ENCODE peak calls at places on chromosomes 13 and 19, in seven cellular contexts. N, M, R, P, W, H and G are unnamed samples.

GRCh38 chr19:49672131-49672919 is 4.7 kb upstream of the PRMT1 start:
- DNase-seq in M (peak), W (peak), H (peak), R (peak), P (peak), N (peak), G (peak)

GRCh38 chr19:55319786-55320185 is 5.4 kb downstream of the TMEM150B start:
- DNase-seq in N (peak), R (peak), P (no peak), H (no peak), W (no peak), M (no peak), G (no peak)

GRCh38 chr13:95155093-95155492 is 146.2 kb downstream of the ABCC4 start:
- DNase-seq in M (no peak), P (no peak), R (no peak), W (no peak), N (no peak), H (no peak), G (no peak)

GRCh38 chr19:2326699-2327360 is 1.6 kb downstream of the LSM7 start:
- DNase-seq in H (no peak), N (no peak), P (no peak), W (no peak), M (no peak), R (no peak), G (no peak)

GRCh38 chr19:6731822-6732221 is 5.6 kb downstream of the GPR108 start:
- DNase-seq in R (peak), W (no peak), P (peak), N (no peak), M (no peak), H (no peak), G (no peak)

GRCh38 chr13:97849305-97849704 is 104.2 kb upstream of the IPO5 start:
- DNase-seq in M (peak), P (no peak), W (no peak), R (no peak), H (peak), N (peak), G (peak)

GRCh38 chr19:10085641-10086031 is 481 bp upstream of the SHFL start:
- DNase-seq in N (no peak), P (no peak), R (no peak), M (no peak), H (no peak), W (no peak), G (no peak)

GRCh38 chr19:28150129-28150528 is 1062.8 kb downstream of the UQCRFS1 start:
- DNase-seq in R (no peak), W (no peak), N (no peak), M (no peak), P (no peak), H (no peak), G (no peak)

GRCh38 chr13:95355491-95355890 is 54.2 kb upstream of the ABCC4 start:
- DNase-seq in N (peak), P (no peak), R (no peak), H (no peak), W (no peak), M (no peak), G (no peak)

GRCh38 chr19:43820098-43820860 is 6.8 kb upstream of the ZNF283 start:
- DNase-seq in N (no peak), H (no peak), W (no peak), R (peak), M (no peak), P (no peak), G (peak)

GRCh38 chr19:45746866-45747265 is 13.6 kb downstream of the MEIOSIN start:
- DNase-seq in P (no peak), N (no peak), W (no peak), M (no peak), H (no peak), R (no peak), G (no peak)

GRCh38 chr13:77429320-77430142 is 102.6 kb upstream of the MYCBP2 start:
- DNase-seq in P (no peak), W (no peak), R (no peak), N (no peak), H (peak), M (peak), G (no peak)

GRCh38 chr19:56120371-56121179 is 520 bp downstream of the ZNF787 start:
- DNase-seq in N (peak), W (peak), R (peak), P (peak), H (peak), M (peak), G (peak)

GRCh38 chr19:46404039-46404883 is 9.1 kb downstream of the CCDC8 start:
- DNase-seq in W (peak), H (no peak), M (no peak), R (peak), P (peak), N (peak), G (no peak)

GRCh38 chr13:40442826-40443225 is 223.6 kb downstream of the FOXO1 start:
- DNase-seq in M (no peak), W (no peak), P (no peak), R (no peak), H (no peak), N (no peak), G (no peak)

GRCh38 chr19:53772943-53773342 is 51.2 kb downstream of the NLRP12 start:
- DNase-seq in P (no peak), M (peak), R (no peak), H (peak), W (peak), N (peak), G (peak)

GRCh38 chr19:21483589-21484170 is 21.7 kb upstream of the ZNF429 start:
- DNase-seq in R (peak), P (no peak), H (peak), N (peak), W (peak), M (no peak), G (peak)

GRCh38 chr19:33047422-33047821 is 17.3 kb downstream of the RHPN2 start:
- DNase-seq in R (peak), N (no peak), P (no peak), H (no peak), W (no peak), M (no peak), G (no peak)

GRCh38 chr13:80379245-80379644 is 38.3 kb upstream of the SPRY2 start:
- DNase-seq in P (no peak), M (no peak), R (no peak), W (no peak), N (peak), H (no peak), G (no peak)

GRCh38 chr19:40896418-40896796 is 14.4 kb upstream of the CYP2A7 start:
- DNase-seq in N (no peak), M (no peak), R (no peak), P (no peak), H (no peak), W (no peak), G (no peak)

GRCh38 chr13:99173606-99174005 is 27.0 kb upstream of the UBAC2 start:
- DNase-seq in M (no peak), R (no peak), N (no peak), H (no peak), W (no peak), P (no peak), G (no peak)

GRCh38 chr19:47221890-47222289 is 9.1 kb downstream of the BBC3 start:
- DNase-seq in N (no peak), W (no peak), R (no peak), M (no peak), H (no peak), P (no peak), G (no peak)

GRCh38 chr19:38701455-38702063 is 42.7 kb downstream of the CAPN12 start:
- DNase-seq in M (no peak), P (peak), W (no peak), N (no peak), H (no peak), R (no peak), G (no peak)

GRCh38 chr19:51368366-51369282 is at the start of gene CLDND2:
- DNase-seq in H (no peak), M (no peak), P (no peak), W (no peak), N (peak), R (no peak), G (no peak)

GRCh38 chr19:29831041-29831548 is 19.3 kb downstream of the CCNE1 start:
- DNase-seq in R (no peak), P (no peak), N (no peak), W (no peak), H (peak), M (no peak), G (no peak)

GRCh38 chr13:21054313-21054712 is 7.1 kb downstream of the LATS2 start:
- DNase-seq in M (no peak), H (no peak), R (no peak), P (no peak), W (no peak), N (no peak), G (no peak)

GRCh38 chr19:11008111-11008510 is 47.3 kb downstream of the SMARCA4 start:
- DNase-seq in M (no peak), P (no peak), N (no peak), R (no peak), H (no peak), W (no peak), G (no peak)

GRCh38 chr19:5480427-5480836 is 25.2 kb downstream of the ZNRF4 start:
- DNase-seq in N (peak), R (peak), P (no peak), W (no peak), H (peak), M (no peak), G (peak)

DNA sequence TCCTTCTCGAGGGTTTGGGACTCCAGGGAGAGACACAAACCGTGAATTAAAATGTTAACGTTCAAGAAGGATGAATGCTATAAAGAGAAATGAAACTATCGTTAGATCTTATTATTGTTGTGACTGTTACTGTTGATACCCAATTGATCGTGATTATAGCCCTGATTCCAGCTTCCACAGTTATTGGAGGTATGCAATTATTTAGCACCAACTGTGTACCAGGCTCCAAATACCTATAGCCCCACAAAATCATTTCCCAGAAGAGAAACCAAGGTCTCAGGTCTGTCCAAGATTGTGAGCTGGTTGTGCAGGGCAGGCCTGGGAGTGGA is 30.1 kb upstream of the NFIC start:
- DNase-seq in H (no peak), N (no peak), P (no peak), W (no peak), R (no peak), M (no peak), G (no peak)
- H3K4me3 ChIP-seq in H (no peak), N (no peak), P (no peak), W (no peak), R (no peak), M (no peak), G (no peak)

GRCh38 chr13:36026556-36026955 is 104.6 kb downstream of the DCLK1 start:
- DNase-seq in H (no peak), P (no peak), N (no peak), R (no peak), M (no peak), W (no peak), G (no peak)

GRCh38 chr13:36031490-36031889 is 99.7 kb downstream of the DCLK1 start:
- DNase-seq in R (no peak), H (no peak), M (no peak), P (no peak), N (no peak), W (no peak), G (no peak)

GRCh38 chr13:36028359-36028758 is 102.8 kb downstream of the DCLK1 start:
- DNase-seq in W (no peak), H (no peak), R (no peak), M (no peak), N (no peak), P (no peak), G (no peak)

GRCh38 chr13:36030670-36031331 is 100.4 kb downstream of the DCLK1 start:
- DNase-seq in P (no peak), M (no peak), R (no peak), H (no peak), N (no peak), W (no peak), G (no peak)

DNA sequence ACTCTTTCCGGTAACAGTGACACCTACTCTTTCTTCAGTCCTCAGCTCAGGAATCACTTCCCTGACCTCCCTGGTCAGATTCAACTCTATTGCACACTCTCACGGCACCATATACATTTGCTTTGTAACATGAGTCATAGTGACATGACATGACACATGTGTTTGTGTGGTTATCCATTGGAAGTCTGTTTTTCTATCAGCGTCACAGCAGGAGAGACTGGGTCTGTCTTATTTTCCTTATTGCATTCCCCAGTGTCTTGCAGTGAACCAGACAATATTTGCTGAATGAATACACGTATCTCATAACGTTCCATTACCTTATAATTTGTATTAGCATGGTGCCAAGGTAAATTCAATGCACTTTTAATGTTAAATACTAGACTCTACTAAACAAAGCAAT is 102.0 kb downstream of the DCLK1 start:
- DNase-seq in R (no peak), N (peak), P (no peak), H (no peak), M (no peak), W (no peak), G (no peak)
- H3K4me3 ChIP-seq in R (no peak), N (no peak), P (no peak), H (no peak), M (no peak), W (no peak), G (no peak)

GRCh38 chr13:47813683-47814082 is 187.4 kb downstream of the SUCLA2 start:
- DNase-seq in W (no peak), R (no peak), H (no peak), P (no peak), M (no peak), N (no peak), G (no peak)
- H3K4me3 ChIP-seq in W (no peak), R (no peak), H (no peak), P (no peak), M (no peak), N (no peak), G (no peak)

GRCh38 chr19:18223860-18224524 is 2.2 kb downstream of the PDE4C start:
- DNase-seq in H (peak), N (peak), M (no peak), W (no peak), P (peak), R (peak), G (peak)
- H3K4me3 ChIP-seq in H (peak), N (no peak), M (peak), W (peak), P (peak), R (no peak), G (peak)

DNA sequence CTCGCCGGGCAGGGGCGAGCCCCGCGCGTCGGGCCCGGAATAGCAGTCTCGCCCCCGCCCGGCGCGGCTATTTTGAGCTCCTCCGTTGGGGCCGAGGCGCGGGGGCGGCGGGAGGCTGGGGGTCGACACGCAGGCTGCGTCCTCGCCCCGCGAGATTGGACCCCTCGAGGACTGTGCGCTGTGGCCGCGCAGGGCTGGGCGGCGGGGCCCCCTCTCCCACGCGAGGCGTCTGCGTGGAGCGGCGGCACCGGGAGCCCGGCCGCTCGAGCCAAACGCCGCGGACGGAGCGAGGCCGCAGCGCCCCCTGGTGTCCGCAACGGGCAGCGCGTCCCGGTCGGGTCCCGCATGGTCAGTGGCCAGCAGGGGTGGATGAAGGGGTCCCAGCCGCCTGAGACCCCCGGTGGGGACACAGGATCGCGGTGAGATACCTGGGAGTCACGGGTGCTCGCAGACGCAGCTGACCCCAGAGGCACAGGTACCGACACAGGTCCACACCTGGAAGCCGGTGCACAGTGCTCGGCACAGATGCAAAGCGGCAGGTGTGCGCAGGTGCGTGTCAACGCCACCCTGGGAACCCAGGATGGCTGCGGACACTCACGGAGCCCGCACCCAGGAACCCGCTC is 2.2 kb upstream of the CIRBP start:
- DNase-seq in M (peak), P (peak), R (peak), W (no peak), H (peak), N (peak), G (peak)
- H3K4me3 ChIP-seq in M (peak), P (peak), R (peak), W (peak), H (peak), N (peak), G (peak)

GRCh38 chr19:18669883-18670282 is 13.6 kb upstream of the CRTC1 start:
- DNase-seq in H (no peak), R (no peak), P (no peak), N (no peak), M (no peak), W (no peak), G (no peak)

GRCh38 chr19:18671303-18672043 is 12.0 kb upstream of the CRTC1 start:
- DNase-seq in R (no peak), H (no peak), W (no peak), P (no peak), N (no peak), M (no peak), G (no peak)

GRCh38 chr19:18670313-18670712 is 13.2 kb upstream of the CRTC1 start:
- DNase-seq in N (no peak), W (no peak), P (no peak), R (no peak), H (no peak), M (no peak), G (no peak)

GRCh38 chr19:18672606-18673337 is 10.7 kb upstream of the CRTC1 start:
- DNase-seq in W (no peak), M (no peak), R (no peak), P (no peak), H (no peak), N (peak), G (peak)

DNA sequence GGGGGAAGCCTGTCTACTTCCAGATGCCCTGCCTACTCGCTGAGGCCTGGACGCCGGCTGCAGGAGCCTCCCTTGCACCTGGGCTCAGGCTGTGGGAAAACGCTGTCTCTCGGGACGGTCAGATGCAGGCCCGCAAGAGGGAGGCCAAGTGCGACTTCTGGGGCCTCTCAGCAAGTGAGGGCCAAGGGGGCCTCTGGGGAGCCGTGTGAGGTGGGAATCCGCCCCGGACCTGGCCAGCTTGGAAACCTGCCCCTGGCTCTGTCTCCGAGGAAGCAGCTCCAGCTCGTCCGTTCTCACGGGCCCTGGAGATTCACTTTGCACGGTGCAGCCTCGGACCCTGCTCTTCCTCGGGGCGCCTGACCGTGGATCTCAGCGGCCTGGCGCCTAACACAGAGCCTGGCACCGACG is 11.4 kb upstream of the CRTC1 start:
- DNase-seq in P (no peak), W (no peak), M (no peak), R (no peak), H (no peak), N (no peak), G (no peak)
- H3K4me3 ChIP-seq in P (no peak), W (no peak), M (no peak), R (no peak), H (no peak), N (no peak), G (no peak)

DNA sequence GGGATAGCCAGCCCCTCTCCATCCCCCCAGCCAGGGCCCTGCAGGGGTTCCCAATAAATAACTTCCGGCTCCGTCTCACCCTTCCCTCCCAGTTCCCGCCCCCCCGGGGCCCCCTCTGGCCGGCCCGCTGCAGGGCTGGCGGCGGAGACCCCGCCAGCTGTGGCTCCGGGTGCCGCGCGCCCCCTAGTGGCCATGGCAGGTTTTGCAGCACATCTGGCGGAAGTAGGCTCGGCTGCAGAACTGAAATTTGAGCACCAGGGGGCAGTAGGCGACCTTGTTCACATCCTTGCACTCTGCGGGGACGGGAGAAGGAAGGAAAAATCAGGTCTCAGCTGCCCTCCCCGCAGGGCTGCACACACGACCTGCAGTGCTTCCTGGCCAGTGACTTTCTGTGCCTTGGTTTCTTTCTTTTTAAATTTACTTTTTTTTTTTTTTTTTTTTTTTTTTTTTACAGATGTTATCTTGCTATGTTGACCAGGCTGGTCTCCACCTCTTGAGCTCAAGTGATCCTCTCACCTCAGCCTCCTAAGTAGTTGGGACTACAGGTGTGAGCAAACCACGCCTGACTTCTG is 3.6 kb upstream of the MYO1F start:
- DNase-seq in M (peak), W (peak), R (peak), H (peak), P (peak), N (peak), G (peak)
- H3K4me3 ChIP-seq in M (peak), W (no peak), R (no peak), H (no peak), P (no peak), N (no peak), G (no peak)